ENCODE peak calls at places on chromosomes 7 and 10, in ten cellular contexts. W is spleen, M is GM23338, G is endothelial cell of umbilical vein, Z is sigmoid colon, P is HCT116, K is prostate gland, T is stomach, N is K562, B is breast epithelium. A is an unnamed sample.

GRCh38 chr10:3684891-3685290 is 100.1 kb downstream of the KLF6 start:
- DNase-seq in W (no peak), M (no peak), G (no peak), Z (no peak), P (no peak), K (no peak), T (no peak), N (no peak), B (no peak), A (no peak)

GRCh38 chr10:69268761-69269416 is 9.4 kb upstream of the HK1 start:
- DNase-seq in W (no peak), M (no peak), G (no peak), Z (no peak), P (no peak), K (no peak), T (no peak), N (no peak), B (no peak), A (no peak)

GRCh38 chr7:122588621-122589020 is 110.3 kb downstream of the RNF133 start:
- DNase-seq in W (no peak), M (no peak), G (no peak), Z (no peak), P (no peak), K (no peak), T (no peak), N (no peak), B (no peak), A (no peak)

GRCh38 chr7:832292-832967 is at the start of gene SUN1:
- DNase-seq in W (peak), M (peak), G (peak), Z (peak), P (peak), K (no peak), T (no peak), N (no peak), B (peak), A (peak)

GRCh38 chr10:78577673-78578072 is 491.1 kb upstream of the ZMIZ1 start:
- DNase-seq in W (no peak), M (no peak), G (no peak), Z (no peak), P (no peak), K (no peak), T (no peak), N (no peak), B (no peak), A (no peak)

GRCh38 chr7:28853150-28853549 is 105.0 kb downstream of the TRIL start:
- DNase-seq in W (no peak), M (no peak), G (no peak), Z (no peak), P (no peak), K (no peak), T (no peak), N (no peak), B (no peak), A (no peak)

GRCh38 chr7:149307775-149308501 is 45.9 kb downstream of the ZNF783 start:
- DNase-seq in W (no peak), M (no peak), G (no peak), Z (no peak), P (no peak), K (peak), T (no peak), N (no peak), B (no peak), A (no peak)

GRCh38 chr10:4719040-4719439 is 107.0 kb upstream of the AKR1E2 start:
- DNase-seq in W (no peak), M (no peak), G (no peak), Z (no peak), P (no peak), K (no peak), T (no peak), N (no peak), B (no peak), A (no peak)

GRCh38 chr7:26704036-26704435 is 160.4 kb downstream of the SKAP2 start:
- DNase-seq in W (no peak), M (no peak), G (peak), Z (no peak), P (no peak), K (no peak), T (no peak), N (no peak), B (no peak), A (no peak)

GRCh38 chr7:74012842-74013249 is 15.1 kb upstream of the ELN start:
- DNase-seq in W (no peak), M (peak), G (peak), Z (no peak), P (no peak), K (no peak), T (no peak), N (peak), B (no peak), A (peak)

GRCh38 chr10:75497997-75498797 is 66.8 kb downstream of the LRMDA start:
- DNase-seq in W (no peak), M (no peak), G (no peak), Z (peak), P (peak), K (peak), T (peak), N (no peak), B (no peak), A (no peak)

GRCh38 chr7:22670422-22670815 is 56.6 kb upstream of the IL6 start:
- DNase-seq in W (no peak), M (no peak), G (no peak), Z (no peak), P (no peak), K (no peak), T (no peak), N (no peak), B (no peak), A (no peak)
- TF ChIP-seq POLR2AphosphoS5 in W (no peak), M (no peak), G (no peak), Z (no peak), P (no peak), K (no peak), T (no peak), N (no peak), B (no peak), A (no peak)

GRCh38 chr10:122152544-122152943 is 118.6 kb upstream of the BTBD16 start:
- DNase-seq in W (peak), M (no peak), G (no peak), Z (peak), P (no peak), K (peak), T (no peak), N (no peak), B (no peak), A (no peak)
- TF ChIP-seq POLR2AphosphoS5 in W (no peak), M (no peak), G (no peak), Z (peak), P (no peak), K (peak), T (peak), N (no peak), B (no peak), A (no peak)

GRCh38 chr10:95281206-95281605 is 9.6 kb downstream of the PDLIM1 start:
- DNase-seq in W (no peak), M (no peak), G (no peak), Z (no peak), P (no peak), K (no peak), T (no peak), N (no peak), B (no peak), A (no peak)

GRCh38 chr10:95278061-95278988 is 12.5 kb downstream of the PDLIM1 start:
- DNase-seq in W (no peak), M (peak), G (no peak), Z (peak), P (no peak), K (no peak), T (no peak), N (peak), B (no peak), A (no peak)

GRCh38 chr10:95280637-95281036 is 10.2 kb downstream of the PDLIM1 start:
- DNase-seq in W (no peak), M (no peak), G (peak), Z (no peak), P (no peak), K (no peak), T (no peak), N (no peak), B (no peak), A (no peak)

GRCh38 chr10:95277614-95278013 is 13.2 kb downstream of the PDLIM1 start:
- DNase-seq in W (no peak), M (no peak), G (no peak), Z (no peak), P (no peak), K (no peak), T (no peak), N (no peak), B (no peak), A (no peak)

GRCh38 chr10:95279042-95279820 is 11.6 kb downstream of the PDLIM1 start:
- DNase-seq in W (no peak), M (no peak), G (no peak), Z (no peak), P (no peak), K (no peak), T (no peak), N (no peak), B (no peak), A (no peak)
- TF ChIP-seq POLR2AphosphoS5 in W (no peak), M (no peak), G (no peak), Z (no peak), P (no peak), K (no peak), T (peak), N (no peak), B (no peak), A (no peak)

GRCh38 chr7:118311121-118311803 is 86.8 kb downstream of the ANKRD7 start:
- DNase-seq in W (no peak), M (no peak), G (no peak), Z (no peak), P (peak), K (no peak), T (no peak), N (no peak), B (no peak), A (no peak)
- TF ChIP-seq POLR2AphosphoS5 in W (no peak), M (no peak), G (no peak), Z (no peak), P (no peak), K (no peak), T (no peak), N (no peak), B (no peak), A (no peak)

GRCh38 chr7:111094387-111094786 is 3.5 kb downstream of the LRRN3 start:
- DNase-seq in W (no peak), M (no peak), G (no peak), Z (no peak), P (no peak), K (no peak), T (no peak), N (no peak), B (no peak), A (no peak)
- TF ChIP-seq POLR2AphosphoS5 in W (no peak), M (no peak), G (no peak), Z (no peak), P (no peak), K (no peak), T (no peak), N (no peak), B (no peak), A (no peak)

GRCh38 chr10:18202600-18203150 is 62.5 kb downstream of the CACNB2 start:
- DNase-seq in W (no peak), M (no peak), G (no peak), Z (no peak), P (no peak), K (no peak), T (no peak), N (no peak), B (no peak), A (no peak)
- TF ChIP-seq POLR2AphosphoS5 in W (no peak), M (no peak), G (no peak), Z (no peak), P (no peak), K (no peak), T (no peak), N (no peak), B (no peak), A (no peak)

GRCh38 chr7:5553298-5553877 is 129.8 kb upstream of the TNRC18 start:
- DNase-seq in W (no peak), M (no peak), G (no peak), Z (no peak), P (no peak), K (no peak), T (peak), N (peak), B (no peak), A (no peak)
- TF ChIP-seq POLR2AphosphoS5 in W (no peak), M (no peak), G (no peak), Z (no peak), P (peak), K (no peak), T (no peak), N (no peak), B (no peak), A (no peak)

GRCh38 chr7:100177040-100178001 is at the start of the genes GPC2 and STAG3:
- DNase-seq in W (peak), M (peak), G (peak), Z (peak), P (peak), K (peak), T (peak), N (peak), B (peak), A (peak)
- TF ChIP-seq POLR2AphosphoS5 in W (peak), M (peak), G (peak), Z (no peak), P (peak), K (peak), T (peak), N (no peak), B (no peak), A (no peak)

GRCh38 chr10:17914169-17915045 is 37.3 kb upstream of the SLC39A12 start:
- DNase-seq in W (no peak), M (no peak), G (no peak), Z (no peak), P (no peak), K (no peak), T (no peak), N (no peak), B (no peak), A (no peak)

GRCh38 chr10:17918187-17918903 is 33.4 kb upstream of the SLC39A12 start:
- DNase-seq in W (no peak), M (peak), G (no peak), Z (no peak), P (no peak), K (no peak), T (no peak), N (no peak), B (no peak), A (no peak)

GRCh38 chr10:17913604-17914003 is 38.1 kb upstream of the SLC39A12 start:
- DNase-seq in W (no peak), M (no peak), G (no peak), Z (no peak), P (no peak), K (no peak), T (no peak), N (no peak), B (no peak), A (no peak)

GRCh38 chr10:17912764-17913163 is 39.0 kb upstream of the SLC39A12 start:
- DNase-seq in W (no peak), M (no peak), G (no peak), Z (no peak), P (no peak), K (no peak), T (no peak), N (no peak), B (no peak), A (no peak)

GRCh38 chr10:17915181-17915580 is 36.5 kb upstream of the SLC39A12 start:
- DNase-seq in W (no peak), M (no peak), G (no peak), Z (no peak), P (no peak), K (no peak), T (no peak), N (no peak), B (no peak), A (no peak)
- TF ChIP-seq POLR2AphosphoS5 in W (no peak), M (no peak), G (no peak), Z (peak), P (no peak), K (no peak), T (no peak), N (no peak), B (no peak), A (no peak)